ENCODE peak calls at places on chromosomes 2 and 18, in nine cellular contexts. V is BE2C, B is GM23338, H is Karpas-422, C is psoas muscle, G is A549, U is HCT116, P is ovary, A is foreskin keratinocyte. Z is an unnamed sample.
A peak's percentile ranks its signal among the peaks of the same experiment; 100 is the strongest.

GRCh38 chr2:233385489-233386044 is 31.3 kb downstream of the DGKD start:
- DNase-seq in V (no peak), B (no peak), H (no peak), C (no peak), G (no peak), U (no peak), P (no peak), A (no peak), Z (no peak)

GRCh38 chr2:179580378-179581146 is 280.9 kb downstream of the ZNF385B start:
- DNase-seq in V (no peak), B (no peak), H (no peak), C (peak; percentile 36), G (peak; percentile 27), U (no peak), P (no peak), A (no peak), Z (peak; percentile 60)

GRCh38 chr2:218986148-218986761 is 1.3 kb upstream of the FEV start:
- DNase-seq in V (no peak), B (no peak), H (no peak), C (no peak), G (no peak), U (no peak), P (no peak), A (no peak), Z (no peak)

GRCh38 chr18:903703-904102 is 968 bp upstream of the ADCYAP1 start:
- DNase-seq in V (peak; percentile 27), B (peak; percentile 83), H (no peak), C (peak; percentile 43), G (peak; percentile 24), U (no peak), P (no peak), A (no peak), Z (peak; percentile 44)

GRCh38 chr2:149466635-149467034 is 120.9 kb downstream of the MMADHC start:
- DNase-seq in V (no peak), B (no peak), H (no peak), C (no peak), G (no peak), U (no peak), P (no peak), A (peak; percentile 12), Z (no peak)

GRCh38 chr2:5703166-5703565 is 11.0 kb downstream of the SOX11 start:
- DNase-seq in V (no peak), B (no peak), H (no peak), C (no peak), G (no peak), U (no peak), P (no peak), A (no peak), Z (no peak)

GRCh38 chr2:1609706-1610485 is 134.4 kb downstream of the PXDN start:
- DNase-seq in V (no peak), B (no peak), H (no peak), C (no peak), G (no peak), U (no peak), P (no peak), A (no peak), Z (no peak)

GRCh38 chr18:62586781-62587487 is 64.1 kb downstream of the ZCCHC2 start:
- DNase-seq in V (no peak), B (no peak), H (no peak), C (no peak), G (no peak), U (no peak), P (no peak), A (no peak), Z (no peak)

GRCh38 chr2:159946326-159946992 is 116.0 kb downstream of the PLA2R1 start:
- DNase-seq in V (no peak), B (no peak), H (no peak), C (no peak), G (peak; percentile 43), U (no peak), P (no peak), A (no peak), Z (no peak)

GRCh38 chr2:67267238-67267637 is 129.9 kb upstream of the ETAA1 start:
- DNase-seq in V (no peak), B (no peak), H (no peak), C (no peak), G (no peak), U (no peak), P (no peak), A (no peak), Z (no peak)

GRCh38 chr2:140947236-140947635 is 1183.6 kb downstream of the LRP1B start:
- DNase-seq in V (no peak), B (no peak), H (no peak), C (no peak), G (no peak), U (no peak), P (no peak), A (no peak), Z (no peak)

GRCh38 chr18:154151-154550 is 4.2 kb upstream of the USP14 start:
- DNase-seq in V (peak; percentile 4), B (no peak), H (no peak), C (no peak), G (no peak), U (no peak), P (no peak), A (no peak), Z (no peak)

GRCh38 chr18:30684825-30685481 is 357.6 kb downstream of the DSC3 start:
- DNase-seq in V (no peak), B (peak; percentile 27), H (no peak), C (no peak), G (no peak), U (no peak), P (no peak), A (peak; percentile 1), Z (no peak)

GRCh38 chr18:56702946-56703345 is 51.8 kb downstream of the WDR7 start:
- DNase-seq in V (peak; percentile 29), B (peak; percentile 65), H (peak; percentile 79), C (no peak), G (peak; percentile 49), U (peak; percentile 58), P (no peak), A (peak; percentile 37), Z (no peak)

GRCh38 chr2:15940661-15941482 is 522 bp downstream of the MYCN start:
- DNase-seq in V (peak; percentile 100), B (peak; percentile 52), H (no peak), C (no peak), G (peak; percentile 25), U (no peak), P (no peak), A (peak; percentile 18), Z (no peak)

GRCh38 chr18:79439201-79440023 is 43.7 kb downstream of the NFATC1 start:
- DNase-seq in V (no peak), B (no peak), H (no peak), C (peak; percentile 75), G (no peak), U (no peak), P (no peak), A (no peak), Z (peak; percentile 58)

DNA sequence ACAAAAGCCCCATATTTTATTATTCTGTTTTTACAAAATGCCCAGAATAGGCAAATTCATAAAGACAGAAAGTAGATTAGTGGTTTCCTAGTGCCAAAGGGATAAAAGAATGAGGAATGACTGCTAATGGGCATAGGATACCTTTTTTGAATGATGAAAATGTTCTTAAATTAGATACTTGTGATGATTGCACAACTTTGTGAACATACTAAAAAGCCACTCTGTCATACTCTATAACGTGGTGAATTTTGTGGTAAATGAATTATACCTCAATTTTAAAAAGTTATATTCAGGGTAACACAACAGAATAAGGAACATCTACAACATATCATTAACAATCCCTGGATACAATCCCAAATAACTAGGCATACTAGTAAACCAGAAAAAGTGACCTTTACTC is 9.1 kb upstream of the FBLN7 start:
- DNase-seq in V (no peak), B (no peak), H (no peak), C (no peak), G (no peak), U (no peak), P (no peak), A (no peak), Z (no peak)
- H3K4me1 ChIP-seq in V (no peaks in the 10 kb centered on the region), B (no peaks in the 10 kb centered on the region), H (no peaks in the 10 kb centered on the region), C (no peaks in the 10 kb centered on the region), G (no peaks in the 10 kb centered on the region), U (no peaks in the 10 kb centered on the region), P (no peaks in the 10 kb centered on the region), A (no peaks in the 10 kb centered on the region), Z (no peaks in the 10 kb centered on the region)

DNA sequence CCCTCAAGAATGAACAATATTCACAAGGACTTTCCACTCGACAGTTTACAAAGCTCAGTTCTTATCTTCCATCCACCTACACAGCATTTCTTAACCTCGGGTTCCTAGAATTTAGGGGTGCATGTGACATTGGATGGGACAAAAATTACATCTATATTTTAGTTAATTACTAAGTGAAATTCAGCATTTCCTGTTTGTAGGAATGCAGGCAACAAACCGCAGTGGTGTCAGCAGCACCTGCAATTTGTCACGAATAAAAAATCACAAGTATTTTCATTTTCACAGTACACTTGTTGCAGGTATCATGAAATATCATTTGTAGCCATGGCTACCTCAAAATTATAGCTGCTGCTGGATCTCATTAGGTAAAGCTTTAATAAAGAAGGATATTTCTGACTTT is 36.2 kb downstream of the LBH start:
- DNase-seq in V (no peak), B (no peak), H (no peak), C (no peak), G (no peak), U (no peak), P (no peak), A (no peak), Z (no peak)
- H3K4me1 ChIP-seq in V (no peaks in the 10 kb centered on the region), B (no peaks in the 10 kb centered on the region), H (no peaks in the 10 kb centered on the region), C (no peaks in the 10 kb centered on the region), G (peaks cover 45% of the 10 kb centered on the region), U (no peaks in the 10 kb centered on the region), P (peaks cover 5% of the 10 kb centered on the region), A (no peaks in the 10 kb centered on the region), Z (peaks cover 11% of the 10 kb centered on the region)

DNA sequence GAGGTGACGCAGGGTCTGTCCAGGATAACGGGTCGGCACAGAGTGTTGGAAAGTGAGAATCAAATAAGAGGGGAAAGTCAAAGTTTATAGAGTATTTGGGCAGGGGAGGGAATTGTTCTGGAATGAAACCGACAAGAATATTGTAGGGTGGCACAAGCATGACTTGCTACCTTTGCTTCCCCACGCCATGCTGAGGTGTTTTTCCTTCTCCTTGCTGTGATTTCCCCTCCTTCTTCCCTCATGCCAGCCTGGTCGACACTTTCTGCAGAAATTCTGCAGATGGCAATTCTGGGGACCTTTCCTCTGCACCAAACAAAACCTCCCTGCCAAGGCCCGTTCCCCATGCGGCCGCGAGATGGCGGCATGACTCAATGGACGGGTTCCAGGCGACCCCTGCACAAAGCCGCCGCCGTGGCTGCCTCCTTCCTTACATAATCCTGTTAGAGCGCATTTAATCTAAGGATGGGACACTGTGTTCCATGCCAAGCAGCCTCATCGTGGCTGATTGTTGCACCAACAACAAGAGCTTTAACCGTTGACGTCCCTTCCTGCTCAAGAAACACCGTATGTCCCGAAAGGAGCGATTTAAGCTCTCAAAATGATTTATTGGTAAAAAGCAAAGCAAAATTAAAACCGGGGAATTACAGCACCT is at the start of gene MRO:
- DNase-seq in V (peak; percentile 75), B (peak; percentile 87), H (peak; percentile 92), C (peak; percentile 77), G (peak; percentile 75), U (no peak), P (peak; percentile 83), A (peak; percentile 44), Z (peak; percentile 96)
- H3K4me1 ChIP-seq in V (no peaks in the 10 kb centered on the region), B (peaks cover 36% of the 10 kb centered on the region), H (peaks cover 54% of the 10 kb centered on the region), C (peaks cover 17% of the 10 kb centered on the region), G (peaks cover 10% of the 10 kb centered on the region), U (peaks cover 3% of the 10 kb centered on the region), P (peaks cover 5% of the 10 kb centered on the region), A (no peaks in the 10 kb centered on the region), Z (no peaks in the 10 kb centered on the region)

GRCh38 chr2:174338626-174339570 is 4.1 kb downstream of the SP9 start:
- DNase-seq in V (no peak), B (peak; percentile 87), H (no peak), C (no peak), G (peak; percentile 71), U (no peak), P (no peak), A (no peak), Z (no peak)
- H3K4me1 ChIP-seq in V (no peaks in the 10 kb centered on the region), B (peaks cover 39% of the 10 kb centered on the region), H (peaks cover 56% of the 10 kb centered on the region), C (peaks cover 34% of the 10 kb centered on the region), G (peaks cover 22% of the 10 kb centered on the region), U (no peaks in the 10 kb centered on the region), P (peaks cover 13% of the 10 kb centered on the region), A (peaks cover 7% of the 10 kb centered on the region), Z (no peaks in the 10 kb centered on the region)

GRCh38 chr2:7032371-7032770 is 115.2 kb downstream of the RNF144A start:
- DNase-seq in V (no peak), B (no peak), H (no peak), C (no peak), G (no peak), U (no peak), P (no peak), A (no peak), Z (no peak)
- H3K4me1 ChIP-seq in V (peaks cover 14% of the 10 kb centered on the region), B (no peaks in the 10 kb centered on the region), H (no peaks in the 10 kb centered on the region), C (peaks cover 8% of the 10 kb centered on the region), G (peaks cover 4% of the 10 kb centered on the region), U (peaks cover 8% of the 10 kb centered on the region), P (no peaks in the 10 kb centered on the region), A (no peaks in the 10 kb centered on the region), Z (no peaks in the 10 kb centered on the region)